ENCODE peak calls at places on chromosomes 7 and 10, in six cellular contexts. Y, D, N, T, F and A are unnamed samples.

GRCh38 chr10:47303866-47304265 is 3.9 kb downstream of the GDF10 start:
- DNase-seq in Y (no peak), D (no peak), N (no peak), T (no peak), F (no peak), A (no peak)

GRCh38 chr7:76296743-76297740 is 5.4 kb upstream of the HSPB1 start:
- DNase-seq in Y (no peak), D (peak; percentile 95), N (peak; percentile 82), T (peak; percentile 45), F (no peak), A (no peak)

GRCh38 chr10:11177926-11178453 is 160.3 kb downstream of the CELF2 start:
- DNase-seq in Y (no peak), D (no peak), N (no peak), T (no peak), F (no peak), A (no peak)

GRCh38 chr7:47819054-47819920 is 129.0 kb downstream of the PKD1L1 start:
- DNase-seq in Y (no peak), D (peak; percentile 82), N (peak; percentile 76), T (peak; percentile 82), F (peak; percentile 75), A (peak; percentile 84)

GRCh38 chr7:154841731-154842331 is 161.1 kb downstream of the PAXIP1 start:
- DNase-seq in Y (no peak), D (no peak), N (no peak), T (no peak), F (peak; percentile 87), A (peak; percentile 61)

GRCh38 chr10:132394201-132394811 is 2.7 kb upstream of the PWWP2B start:
- DNase-seq in Y (no peak), D (no peak), N (no peak), T (no peak), F (no peak), A (no peak)

GRCh38 chr10:46560952-46561351 is 4.5 kb upstream of the GPRIN2 start:
- DNase-seq in Y (no peak), D (no peak), N (no peak), T (no peak), F (no peak), A (no peak)

GRCh38 chr10:118304521-118304920 is 37.6 kb downstream of the FAM204A start:
- DNase-seq in Y (no peak), D (no peak), N (no peak), T (no peak), F (no peak), A (no peak)

GRCh38 chr7:102860351-102860811 is 52.4 kb upstream of the LRRC17 start:
- DNase-seq in Y (no peak), D (peak; percentile 94), N (peak; percentile 86), T (no peak), F (no peak), A (no peak)

GRCh38 chr7:132878228-132878919 is 203.5 kb downstream of the CHCHD3 start:
- DNase-seq in Y (no peak), D (no peak), N (no peak), T (no peak), F (no peak), A (no peak)

GRCh38 chr7:27184342-27185012 is 555 bp downstream of the HOXA11 start:
- DNase-seq in Y (peak; percentile 44), D (peak; percentile 21), N (no peak), T (no peak), F (no peak), A (no peak)